ENCODE peak calls at places on chromosomes 16 and 17, in six cellular contexts. N is EL, Q is thoracic aorta, P is osteocyte, W is NCI-H1092, G is iPS-NIHi11. D is an unnamed sample.

GRCh38 chr17:72624652-72625051 is 467.8 kb downstream of the SLC39A11 start:
- DNase-seq in G (no peak), N (no peak), Q (no peak), W (no peak), P (no peak), D (no peak)

GRCh38 chr16:28863929-28864886 is 565 bp downstream of the SH2B1 start:
- DNase-seq in W (no peak), P (no peak), N (peak; percentile 45), G (no peak), Q (no peak), D (no peak)

GRCh38 chr17:80619535-80620235 is 75.0 kb downstream of the RPTOR start:
- DNase-seq in Q (no peak), P (no peak), W (no peak), N (peak; percentile 50), G (peak; percentile 56), D (no peak)

GRCh38 chr16:67542464-67542863 is 13.8 kb downstream of the RIPOR1 start:
- DNase-seq in W (no peak), Q (no peak), G (peak; percentile 82), P (peak; percentile 56), N (peak; percentile 80), D (no peak)

GRCh38 chr16:66357523-66357928 is 9.0 kb upstream of the CDH5 start:
- DNase-seq in Q (no peak), G (peak; percentile 84), P (no peak), N (peak; percentile 72), W (peak; percentile 43), D (no peak)

GRCh38 chr16:70250748-70251650 is 741 bp downstream of the EXOSC6 start:
- DNase-seq in P (no peak), W (no peak), Q (no peak), N (peak; percentile 48), G (peak; percentile 67), D (no peak)

GRCh38 chr17:41998497-41998896 is 18.7 kb downstream of the DNAJC7 start:
- DNase-seq in W (no peak), Q (no peak), G (no peak), P (no peak), N (no peak), D (no peak)

GRCh38 chr17:67467500-67468481 is 90.7 kb downstream of the PITPNC1 start:
- DNase-seq in W (no peak), P (no peak), G (no peak), N (no peak), Q (no peak), D (no peak)

GRCh38 chr16:1126577-1126976 is 26.3 kb upstream of the CACNA1H start:
- DNase-seq in W (no peak), P (no peak), Q (no peak), N (no peak), G (no peak), D (no peak)

GRCh38 chr17:58541249-58541648 is 26.8 kb upstream of the MTMR4 start:
- DNase-seq in N (no peak), P (no peak), G (peak; percentile 63), W (no peak), Q (no peak), D (no peak)

GRCh38 chr17:2111691-2112090 is 56.8 kb downstream of the HIC1 start:
- DNase-seq in Q (no peak), W (no peak), P (no peak), N (peak; percentile 69), G (no peak), D (no peak)

GRCh38 chr17:57429966-57430365 is 173.6 kb downstream of the MSI2 start:
- DNase-seq in Q (no peak), G (no peak), N (no peak), W (no peak), P (no peak), D (no peak)

GRCh38 chr17:50218071-50218759 is 16.8 kb upstream of the COL1A1 start:
- DNase-seq in G (no peak), N (no peak), P (no peak), Q (no peak), W (no peak), D (no peak)